ENCODE peak calls at places on chromosomes 11 and 22, in seven cellular contexts. L is NCI-H524 treated with DMSO at 0.1 percent for 48 hours, Z is gastrocnemius medialis, E is ovary, D is NCI-H1694, R is NCI-H1092, N is substantia nigra. Y is an unnamed sample.

GRCh38 chr11:93081694-93082093 is 112.2 kb downstream of the MTNR1B start:
- DNase-seq in E (no peak), Z (no peak), L (no peak), N (no peak), D (no peak), R (no peak), Y (no peak)

GRCh38 chr22:45673482-45674175 is 2.0 kb downstream of the ATXN10 start:
- DNase-seq in R (no peak), L (no peak), E (no peak), D (no peak), N (no peak), Z (no peak), Y (no peak)

GRCh38 chr22:37345863-37346514 is 63.7 kb downstream of the CYTH4 start:
- DNase-seq in R (no peak), Z (no peak), L (peak; percentile 59), D (peak; percentile 20), E (peak; percentile 52), N (no peak), Y (no peak)

GRCh38 chr11:113114452-113115027 is 153.3 kb downstream of the NCAM1 start:
- DNase-seq in L (no peak), Z (peak; percentile 17), E (peak; percentile 64), R (peak; percentile 47), N (peak; percentile 59), D (peak; percentile 37), Y (peak; percentile 52)

GRCh38 chr22:49705216-49705600 is 122.5 kb downstream of the BRD1 start:
- DNase-seq in L (no peak), D (no peak), N (no peak), E (no peak), Z (no peak), R (no peak), Y (no peak)

GRCh38 chr11:68471360-68472340 is 11.1 kb downstream of the PPP6R3 start:
- DNase-seq in N (no peak), Z (no peak), D (no peak), E (no peak), L (no peak), R (no peak), Y (no peak)

GRCh38 chr11:27621440-27622161 is 78.7 kb downstream of the BDNF start:
- DNase-seq in Z (no peak), E (no peak), R (no peak), N (no peak), L (no peak), D (no peak), Y (no peak)

GRCh38 chr22:46352691-46353386 is 17.3 kb downstream of the TRMU start:
- DNase-seq in N (no peak), R (no peak), E (no peak), Z (peak; percentile 78), L (peak; percentile 76), D (peak; percentile 94), Y (peak; percentile 29)

GRCh38 chr11:111001091-111001430 is 244.5 kb upstream of the POU2AF2 start:
- DNase-seq in D (no peak), L (no peak), N (no peak), E (no peak), Z (no peak), R (no peak), Y (no peak)

GRCh38 chr11:71163371-71163770 is 89.0 kb downstream of the SHANK2 start:
- DNase-seq in D (no peak), Z (no peak), E (no peak), L (no peak), R (no peak), N (no peak), Y (no peak)

GRCh38 chr11:105665281-105665680 is 55.4 kb downstream of the GRIA4 start:
- DNase-seq in D (no peak), L (no peak), E (no peak), Z (no peak), N (no peak), R (no peak), Y (no peak)

GRCh38 chr22:24133187-24133965 is 47.9 kb upstream of the SUSD2 start:
- DNase-seq in Z (no peak), E (peak; percentile 44), L (no peak), R (no peak), N (no peak), D (no peak), Y (no peak)

GRCh38 chr11:117535201-117535869 is 207.7 kb downstream of the CEP164 start:
- DNase-seq in E (peak; percentile 58), Z (no peak), R (peak; percentile 65), L (no peak), N (peak; percentile 58), D (no peak), Y (peak; percentile 75)

GRCh38 chr11:26480041-26480440 is 92.0 kb downstream of the MUC15 start:
- DNase-seq in Z (no peak), R (no peak), N (no peak), L (no peak), D (no peak), E (no peak), Y (no peak)

GRCh38 chr22:42625416-42625815 is 10.7 kb upstream of the POLDIP3 start:
- DNase-seq in Z (no peak), N (no peak), E (no peak), R (no peak), D (no peak), L (no peak), Y (no peak)

GRCh38 chr22:50530280-50530856 is 556 bp upstream of the TYMP start:
- DNase-seq in N (no peak), R (no peak), Z (no peak), L (no peak), D (no peak), E (peak; percentile 71), Y (no peak)

GRCh38 chr22:49924113-49924833 is 5.8 kb downstream of the CRELD2 start:
- DNase-seq in L (no peak), E (no peak), N (no peak), R (no peak), D (no peak), Z (no peak), Y (no peak)

GRCh38 chr11:122813176-122813917 is 25.0 kb upstream of the CRTAM start:
- DNase-seq in D (no peak), Z (no peak), E (no peak), N (no peak), R (no peak), L (no peak), Y (no peak)

GRCh38 chr11:63620928-63621539 is 6.8 kb upstream of the PLAAT3 start:
- DNase-seq in Z (no peak), L (no peak), R (no peak), N (no peak), D (no peak), E (no peak), Y (no peak)

GRCh38 chr22:12601870-12602779 is 2925.9 kb upstream of the OR11H1 start:
- DNase-seq in L (no peak), R (no peak), Z (no peak), D (no peak), N (no peak), E (peak; percentile 30), Y (no peak)

GRCh38 chr11:70319694-70320093 is 49.2 kb downstream of the PPFIA1 start:
- DNase-seq in E (no peak), R (no peak), N (no peak), D (no peak), L (no peak), Z (no peak), Y (no peak)

GRCh38 chr11:93727985-93728791 is 13.1 kb downstream of the TAF1D start:
- DNase-seq in D (no peak), Z (no peak), N (no peak), R (no peak), E (no peak), L (no peak), Y (no peak)